ENCODE peak calls at places on chromosomes 1 and 21, in seven cellular contexts. E, B, V, Z, O, C and X are unnamed samples.

GRCh38 chr1:93033785-93034184 is 45.3 kb upstream of the MTF2 start:
- DNase-seq in C (no peak), O (no peak), E (no peak), V (no peak), Z (no peak), B (no peak), X (no peak)

GRCh38 chr1:246622035-246622652 is 55.9 kb downstream of the CNST start:
- DNase-seq in Z (no peak), C (no peak), E (no peak), B (no peak), V (no peak), O (no peak), X (no peak)

GRCh38 chr1:228009116-228009827 is 2.5 kb downstream of the WNT3A start:
- DNase-seq in O (no peak), Z (no peak), B (no peak), C (peak; percentile 60), V (no peak), E (no peak), X (no peak)

GRCh38 chr1:200030791-200031190 is 3.3 kb downstream of the NR5A2 start:
- DNase-seq in O (no peak), V (no peak), Z (no peak), B (no peak), C (no peak), E (no peak), X (no peak)

GRCh38 chr1:227897704-227898438 is 49.9 kb downstream of the WNT9A start:
- DNase-seq in C (peak; percentile 70), E (peak; percentile 1), B (peak; percentile 4), Z (no peak), O (no peak), V (no peak), X (no peak)

GRCh38 chr21:33217168-33217567 is 12.6 kb upstream of the IFNAR2 start:
- DNase-seq in Z (no peak), V (no peak), O (no peak), E (no peak), B (no peak), C (no peak), X (no peak)

GRCh38 chr1:150563340-150564038 is 14.3 kb downstream of the ADAMTSL4 start:
- DNase-seq in Z (peak; percentile 60), C (peak; percentile 79), V (no peak), B (peak; percentile 79), E (no peak), O (peak; percentile 75), X (no peak)

GRCh38 chr21:15976807-15977206 is 247.0 kb downstream of the USP25 start:
- DNase-seq in O (no peak), V (no peak), B (no peak), E (no peak), Z (peak; percentile 10), C (no peak), X (no peak)

GRCh38 chr1:941588-942383 is 17.3 kb downstream of the NOC2L start:
- DNase-seq in V (no peak), O (peak; percentile 73), C (no peak), Z (peak; percentile 95), B (peak; percentile 73), E (no peak), X (no peak)

GRCh38 chr1:206556748-206557635 is 49.7 kb downstream of the RASSF5 start:
- DNase-seq in Z (peak; percentile 71), O (peak; percentile 85), V (no peak), E (peak; percentile 62), C (peak; percentile 88), B (peak; percentile 90), X (peak; percentile 82)

GRCh38 chr1:185680453-185680852 is 53.7 kb upstream of the HMCN1 start:
- DNase-seq in O (no peak), E (no peak), Z (no peak), B (no peak), C (no peak), V (no peak), X (no peak)

GRCh38 chr1:100631015-100631521 is 88.5 kb upstream of the VCAM1 start:
- DNase-seq in E (no peak), Z (peak; percentile 89), O (no peak), B (no peak), C (no peak), V (no peak), X (no peak)

GRCh38 chr1:157671895-157672294 is 28.7 kb downstream of the FCRL3 start:
- DNase-seq in Z (peak; percentile 1), O (no peak), V (no peak), E (no peak), B (no peak), C (no peak), X (no peak)

GRCh38 chr1:44348046-44348628 is 6.9 kb downstream of the ERI3 start:
- DNase-seq in C (no peak), Z (no peak), E (no peak), B (no peak), O (no peak), V (no peak), X (no peak)

GRCh38 chr1:239311331-239311730 is 75.0 kb upstream of the CHRM3 start:
- DNase-seq in C (no peak), Z (no peak), V (no peak), E (no peak), B (no peak), O (no peak), X (no peak)

GRCh38 chr1:53545663-53546408 is 86.6 kb downstream of the DMRTB1 start:
- DNase-seq in C (peak; percentile 72), B (peak; percentile 2), V (no peak), O (peak; percentile 13), Z (peak; percentile 80), E (peak; percentile 87), X (no peak)

GRCh38 chr21:42107881-42108553 is 36.9 kb downstream of the UMODL1 start:
- DNase-seq in O (peak; percentile 56), V (no peak), E (peak; percentile 23), Z (peak; percentile 70), B (peak; percentile 73), C (no peak), X (peak; percentile 76)
- H3K27ac ChIP-seq in O (peak overlapping the region; percentile 66), V (no peak overlapping the region), E (no peak overlapping the region), Z (no peak overlapping the region), B (peak overlapping the region; percentile 48), C (no peak overlapping the region), X (no peak overlapping the region)

DNA sequence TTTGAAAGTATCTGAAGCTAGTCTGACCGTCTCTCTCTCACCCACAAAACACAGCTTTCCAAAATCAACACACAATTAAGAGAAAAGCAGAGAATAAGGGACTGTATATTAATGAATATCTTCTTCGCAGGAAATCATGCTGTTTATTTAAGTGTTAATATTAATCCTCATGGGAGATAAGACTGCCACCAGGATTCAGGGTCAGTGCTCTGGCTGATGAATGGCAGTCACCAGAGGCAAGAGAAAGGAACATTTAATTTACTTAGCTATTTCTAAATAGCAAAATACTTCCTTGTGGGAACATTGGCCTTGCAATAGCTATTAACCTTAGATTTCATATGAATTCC is 2.2 kb downstream of the SCYL3 start:
- DNase-seq in B (no peak), V (no peak), O (no peak), Z (no peak), E (no peak), C (no peak), X (no peak)
- H3K27ac ChIP-seq in B (peak overlapping the region; percentile 99), V (peak overlapping the region; percentile 100), O (no peak overlapping the region), Z (no peak overlapping the region), E (no peak overlapping the region), C (peak overlapping the region; percentile 96), X (no peak overlapping the region)

GRCh38 chr1:168737446-168737845 is 8.4 kb upstream of the DPT start:
- DNase-seq in B (no peak), C (no peak), E (no peak), Z (no peak), O (no peak), V (no peak), X (no peak)

GRCh38 chr1:168734271-168734670 is 5.3 kb upstream of the DPT start:
- DNase-seq in Z (no peak), V (no peak), C (no peak), E (no peak), O (peak; percentile 48), B (no peak), X (no peak)

GRCh38 chr1:168735987-168736386 is 7.0 kb upstream of the DPT start:
- DNase-seq in C (no peak), B (no peak), O (no peak), Z (no peak), V (no peak), E (no peak), X (no peak)

GRCh38 chr1:168734946-168735345 is 5.9 kb upstream of the DPT start:
- DNase-seq in Z (no peak), E (no peak), O (no peak), V (no peak), C (no peak), B (no peak), X (no peak)

DNA sequence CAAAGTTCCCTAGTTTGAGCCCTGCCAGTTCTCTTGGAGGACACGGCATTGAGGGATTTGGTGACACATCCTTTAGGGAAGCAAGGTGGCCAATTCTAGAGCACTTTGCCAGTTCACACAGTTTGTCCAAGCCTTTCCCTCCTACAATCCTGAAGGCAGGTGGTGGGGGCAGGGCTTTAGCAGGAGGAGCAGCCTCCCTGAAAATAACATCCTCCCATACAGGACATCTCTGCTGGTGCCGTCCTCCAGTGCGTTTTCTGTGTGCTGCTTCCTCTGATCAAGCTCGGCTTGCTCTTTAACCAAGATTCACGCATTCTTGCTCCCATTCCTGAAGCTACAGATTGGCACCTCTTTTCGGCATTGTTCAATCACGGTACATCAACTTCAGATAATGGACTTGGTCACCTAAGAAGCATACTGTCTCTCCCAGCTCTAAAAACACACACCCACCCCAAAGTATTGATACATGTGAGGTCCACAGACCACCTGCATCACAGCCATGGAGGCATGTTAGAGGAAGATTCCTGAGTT is 7.5 kb upstream of the DPT start:
- DNase-seq in C (no peak), Z (no peak), V (no peak), B (no peak), O (no peak), E (no peak), X (no peak)
- H3K27ac ChIP-seq in C (no peak overlapping the region), Z (no peak overlapping the region), V (no peak overlapping the region), B (no peak overlapping the region), O (no peak overlapping the region), E (no peak overlapping the region), X (no peak overlapping the region)

GRCh38 chr21:32089771-32090170 is 189.1 kb downstream of the MIS18A start:
- DNase-seq in B (no peak), Z (no peak), O (no peak), C (no peak), E (no peak), V (no peak), X (no peak)

GRCh38 chr21:32088471-32088870 is 190.4 kb downstream of the MIS18A start:
- DNase-seq in Z (no peak), E (no peak), V (no peak), C (no peak), O (no peak), B (no peak), X (no peak)

GRCh38 chr21:32093758-32094463 is 184.9 kb downstream of the MIS18A start:
- DNase-seq in V (no peak), E (no peak), O (no peak), B (no peak), Z (no peak), C (no peak), X (no peak)

GRCh38 chr21:32087452-32087851 is 191.4 kb downstream of the MIS18A start:
- DNase-seq in O (no peak), V (no peak), B (no peak), Z (no peak), E (no peak), C (no peak), X (no peak)

DNA sequence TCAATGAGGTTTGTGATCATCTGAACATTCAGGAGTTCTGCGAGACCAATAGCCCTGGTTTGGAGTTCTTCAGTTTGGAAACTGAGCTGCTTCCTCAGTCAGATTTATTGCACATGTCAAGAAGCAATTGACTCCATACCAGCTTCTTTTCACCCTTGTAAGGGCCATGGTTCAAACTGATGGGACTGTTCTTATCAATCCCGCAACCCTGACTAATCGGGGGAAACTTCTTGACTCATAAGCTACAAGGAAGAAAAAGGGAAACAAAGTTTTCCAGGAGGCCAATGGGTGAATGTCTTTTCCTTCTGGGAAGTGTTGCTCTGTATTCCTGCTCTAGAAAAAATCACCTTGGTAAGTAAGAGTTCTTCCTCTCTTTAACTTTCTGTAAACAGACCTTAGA is 187.9 kb downstream of the MIS18A start:
- DNase-seq in B (no peak), E (no peak), C (no peak), Z (no peak), O (no peak), V (no peak), X (no peak)
- H3K27ac ChIP-seq in B (no peak overlapping the region), E (no peak overlapping the region), C (no peak overlapping the region), Z (no peak overlapping the region), O (no peak overlapping the region), V (no peak overlapping the region), X (no peak overlapping the region)